ENCODE peak calls at places on chromosomes 4 and X, in four cellular contexts. E, C, W and M are unnamed samples.

GRCh38 chr4:56821394-56822263 is at the start of gene SPINK2:
- DNase-seq in E (no peak), C (peak; percentile 25), W (peak; percentile 55), M (no peak)

GRCh38 chrX:30620125-30620524 is 33.1 kb upstream of the GK start:
- DNase-seq in E (peak; percentile 64), C (no peak), W (no peak), M (no peak)

GRCh38 chrX:11148401-11148800 is 37.3 kb downstream of the HCCS start:
- DNase-seq in E (no peak), C (no peak), W (no peak), M (no peak)

GRCh38 chrX:120453985-120454384 is 15.1 kb downstream of the LAMP2 start:
- DNase-seq in E (peak; percentile 20), C (no peak), W (no peak), M (peak; percentile 28)

GRCh38 chr4:104394409-104394813 is 100.3 kb downstream of the CXXC4 start:
- DNase-seq in E (no peak), C (no peak), W (no peak), M (no peak)

GRCh38 chr4:158020734-158021346 is 152.0 kb downstream of the GASK1B start:
- DNase-seq in E (peak; percentile 94), C (no peak), W (no peak), M (peak; percentile 87)

GRCh38 chrX:63561425-63561824 is 210.3 kb upstream of the SPIN4 start:
- DNase-seq in E (no peak), C (no peak), W (no peak), M (no peak)

GRCh38 chr4:2259036-2259540 is 2.8 kb downstream of the MXD4 start:
- DNase-seq in E (no peak), C (peak; percentile 16), W (no peak), M (no peak)

GRCh38 chr4:160175064-160175643 is 1072.3 kb downstream of the RAPGEF2 start:
- DNase-seq in E (no peak), C (no peak), W (no peak), M (no peak)

GRCh38 chr4:159141193-159141592 is 38.3 kb downstream of the RAPGEF2 start:
- DNase-seq in E (peak; percentile 60), C (no peak), W (no peak), M (no peak)

GRCh38 chrX:261167-261857 is 19.9 kb upstream of the PLCXD1 start:
- DNase-seq in E (peak; percentile 86), C (no peak), W (no peak), M (peak; percentile 9)

GRCh38 chr4:113849771-113850170 is 88.2 kb upstream of the CAMK2D start:
- DNase-seq in E (peak; percentile 66), C (peak; percentile 20), W (no peak), M (no peak)

GRCh38 chrX:136650811-136651210 is 2.9 kb downstream of the CD40LG start:
- DNase-seq in E (no peak), C (no peak), W (no peak), M (no peak)

GRCh38 chr4:153950100-153950979 is 161.5 kb upstream of the SFRP2 start:
- DNase-seq in E (no peak), C (no peak), W (no peak), M (no peak)